ENCODE peak calls at places on chromosomes 16 and 17, in four cellular contexts. H, U, L and Q are unnamed samples. For H3K36me3, the result is how much of the 10 kb centered on the place peaks cover.

GRCh38 chr17:41535764-41536481 is 7.8 kb upstream of the KRT19 start:
- DNase-seq in U (no peak), L (no peak), H (no peak), Q (no peak)

GRCh38 chr17:5676012-5676411 is 91.7 kb upstream of the NLRP1 start:
- DNase-seq in U (no peak), H (no peak), L (no peak), Q (no peak)

GRCh38 chr17:9290226-9290613 is 268.9 kb downstream of the NTN1 start:
- DNase-seq in U (no peak), H (no peak), L (no peak), Q (no peak)

GRCh38 chr17:56478836-56479447 is 114.6 kb upstream of the NOG start:
- DNase-seq in L (peak), U (peak), H (no peak), Q (no peak)

GRCh38 chr16:57538235-57538711 is 1.9 kb upstream of the CCDC102A start:
- DNase-seq in H (no peak), U (no peak), L (no peak), Q (peak)

GRCh38 chr17:77318491-77319210 is 177.9 kb downstream of the SEC14L1 start:
- DNase-seq in U (peak), L (peak), H (no peak), Q (peak)

GRCh38 chr16:29925173-29925804 is 737 bp downstream of the KCTD13 start:
- DNase-seq in L (no peak), U (no peak), H (no peak), Q (no peak)

GRCh38 chr16:85720319-85720637 is 30.6 kb downstream of the C16orf74 start:
- DNase-seq in U (no peak), H (peak), L (peak), Q (no peak)

GRCh38 chr17:929547-929946 is 50.0 kb downstream of the NXN start:
- DNase-seq in U (peak), H (no peak), L (no peak), Q (no peak)

GRCh38 chr16:28090646-28091377 is 27.3 kb upstream of the GSG1L start:
- DNase-seq in H (no peak), L (no peak), U (peak), Q (no peak)

GRCh38 chr16:66107661-66108060 is 258.8 kb upstream of the CDH5 start:
- DNase-seq in L (no peak), H (no peak), U (no peak), Q (no peak)

GRCh38 chr16:19289805-19290490 is 4.4 kb downstream of the CLEC19A start:
- DNase-seq in H (no peak), L (no peak), U (no peak), Q (no peak)

GRCh38 chr16:66265556-66266133 is 100.8 kb upstream of the CDH5 start:
- DNase-seq in L (no peak), U (peak), H (no peak), Q (no peak)

GRCh38 chr17:16106161-16106891 is 106.7 kb downstream of the TTC19 start:
- DNase-seq in L (no peak), U (no peak), H (peak), Q (no peak)

GRCh38 chr16:14362774-14363371 is 267.2 kb downstream of the PARN start:
- DNase-seq in U (no peak), H (peak), L (no peak), Q (no peak)

GRCh38 chr17:79042421-79043190 is 18.6 kb downstream of the C1QTNF1 start:
- DNase-seq in H (peak), L (peak), U (peak), Q (peak)

GRCh38 chr17:75752405-75753192 is 12.4 kb downstream of the GALK1 start:
- DNase-seq in H (no peak), U (no peak), L (no peak), Q (no peak)

GRCh38 chr17:75754378-75755204 is 10.4 kb downstream of the GALK1 start:
- DNase-seq in H (no peak), U (peak), L (no peak), Q (no peak)

GRCh38 chr17:75755205-75755901 is 9.6 kb downstream of the GALK1 start:
- DNase-seq in U (no peak), H (no peak), L (no peak), Q (peak)

GRCh38 chr17:75753193-75753513 is 11.8 kb downstream of the GALK1 start:
- DNase-seq in H (no peak), U (no peak), L (no peak), Q (no peak)

GRCh38 chr17:75753514-75754377 is 11.2 kb downstream of the GALK1 start:
- DNase-seq in L (peak), U (peak), H (no peak), Q (no peak)
- TF ChIP-seq CTCF in L (peak), U (peak), H (peak), Q (peak)

GRCh38 chr16:72112906-72113615 is 19.4 kb downstream of the DHX38 start:
- DNase-seq in L (peak), H (no peak), U (no peak), Q (no peak)
- H3K36me3 ChIP-seq in L (under half), H (under half), U (under half), Q (half or more)

GRCh38 chr16:81096715-81097208 is 567 bp upstream of the GCSH start:
- DNase-seq in U (no peak), H (no peak), L (no peak), Q (no peak)
- H3K27ac ChIP-seq in U (no peak), H (peak), L (no peak), Q (peak)

GRCh38 chr16:74304835-74305176 is 8.2 kb downstream of the PSMD7 start:
- DNase-seq in L (no peak), H (no peak), U (no peak), Q (no peak)
- TF ChIP-seq CTCF in L (no peak), H (no peak), U (no peak), Q (no peak)

GRCh38 chr17:7176870-7177209 is 2.3 kb downstream of the ASGR1 start:
- DNase-seq in L (no peak), H (no peak), U (no peak), Q (no peak)
- H3K36me3 ChIP-seq in L (under half), H (under half), U (under half), Q (under half)

GRCh38 chr17:82118178-82118814 is 20.3 kb upstream of the FASN start:
- DNase-seq in L (no peak), H (no peak), U (no peak), Q (no peak)
- H3K27ac ChIP-seq in L (no peak), H (no peak), U (no peak), Q (no peak)